ENCODE peak calls at places on chromosomes 12 and 14, in five cellular contexts. One of them, this sample, is unnamed.

GRCh38 chr14:65866906-65867305 is 454.4 kb downstream of the FUT8 start:
- DNase-seq in fibroblast of the conjunctiva: no peak
- DNase-seq in fibroblast of pulmonary artery: no peak
- DNase-seq in AG04450: no peak
- DNase-seq in stimulated activated CD4-positive, alpha-beta T cell treated with anti-CD3 and anti-CD28 coated beads, Interleukin-12 subunit alpha, Interleukin-12 subunit beta, amount 100 ng/mL, for 48 hours: no peak
- DNase-seq in this sample: no peak

GRCh38 chr12:101925352-101925751 is 48.0 kb downstream of the DRAM1 start:
- DNase-seq in fibroblast of pulmonary artery: peak; percentile 99
- DNase-seq in fibroblast of the conjunctiva: peak; percentile 83
- DNase-seq in stimulated activated CD4-positive, alpha-beta T cell treated with anti-CD3 and anti-CD28 coated beads, Interleukin-12 subunit alpha, Interleukin-12 subunit beta, amount 100 ng/mL, for 48 hours: no peak
- DNase-seq in AG04450: peak; percentile 97
- DNase-seq in this sample: no peak

GRCh38 chr12:45369065-45369464 is 153.2 kb downstream of the ANO6 start:
- DNase-seq in fibroblast of pulmonary artery: peak; percentile 61
- DNase-seq in AG04450: peak; percentile 23
- DNase-seq in stimulated activated CD4-positive, alpha-beta T cell treated with anti-CD3 and anti-CD28 coated beads, Interleukin-12 subunit alpha, Interleukin-12 subunit beta, amount 100 ng/mL, for 48 hours: no peak
- DNase-seq in fibroblast of the conjunctiva: peak; percentile 70
- DNase-seq in this sample: no peak

GRCh38 chr12:48349471-48349870 is 1.2 kb downstream of the ZNF641 start:
- DNase-seq in AG04450: no peak
- DNase-seq in fibroblast of pulmonary artery: peak; percentile 57
- DNase-seq in fibroblast of the conjunctiva: peak; percentile 8
- DNase-seq in stimulated activated CD4-positive, alpha-beta T cell treated with anti-CD3 and anti-CD28 coated beads, Interleukin-12 subunit alpha, Interleukin-12 subunit beta, amount 100 ng/mL, for 48 hours: no peak
- DNase-seq in this sample: no peak

GRCh38 chr12:119673634-119674033 is 5.7 kb downstream of the PRKAB1 start:
- DNase-seq in AG04450: no peak
- DNase-seq in fibroblast of the conjunctiva: no peak
- DNase-seq in stimulated activated CD4-positive, alpha-beta T cell treated with anti-CD3 and anti-CD28 coated beads, Interleukin-12 subunit alpha, Interleukin-12 subunit beta, amount 100 ng/mL, for 48 hours: no peak
- DNase-seq in fibroblast of pulmonary artery: no peak
- DNase-seq in this sample: no peak

GRCh38 chr12:122909442-122910288 is 13.7 kb upstream of the VPS37B start:
- DNase-seq in fibroblast of pulmonary artery: no peak
- DNase-seq in stimulated activated CD4-positive, alpha-beta T cell treated with anti-CD3 and anti-CD28 coated beads, Interleukin-12 subunit alpha, Interleukin-12 subunit beta, amount 100 ng/mL, for 48 hours: no peak
- DNase-seq in fibroblast of the conjunctiva: no peak
- DNase-seq in AG04450: no peak
- DNase-seq in this sample: no peak

GRCh38 chr12:95633049-95633545 is 81.8 kb upstream of the USP44 start:
- DNase-seq in stimulated activated CD4-positive, alpha-beta T cell treated with anti-CD3 and anti-CD28 coated beads, Interleukin-12 subunit alpha, Interleukin-12 subunit beta, amount 100 ng/mL, for 48 hours: no peak
- DNase-seq in fibroblast of the conjunctiva: peak; percentile 38
- DNase-seq in AG04450: no peak
- DNase-seq in fibroblast of pulmonary artery: peak; percentile 77
- DNase-seq in this sample: no peak

GRCh38 chr14:50318031-50318626 is 6.0 kb downstream of the DMAC2L start:
- DNase-seq in stimulated activated CD4-positive, alpha-beta T cell treated with anti-CD3 and anti-CD28 coated beads, Interleukin-12 subunit alpha, Interleukin-12 subunit beta, amount 100 ng/mL, for 48 hours: no peak
- DNase-seq in AG04450: no peak
- DNase-seq in fibroblast of pulmonary artery: peak; percentile 74
- DNase-seq in fibroblast of the conjunctiva: peak; percentile 47
- DNase-seq in this sample: no peak

GRCh38 chr14:104445086-104445485 is 134.5 kb upstream of the C14orf180 start:
- DNase-seq in AG04450: no peak
- DNase-seq in stimulated activated CD4-positive, alpha-beta T cell treated with anti-CD3 and anti-CD28 coated beads, Interleukin-12 subunit alpha, Interleukin-12 subunit beta, amount 100 ng/mL, for 48 hours: no peak
- DNase-seq in fibroblast of the conjunctiva: no peak
- DNase-seq in fibroblast of pulmonary artery: no peak
- DNase-seq in this sample: no peak

GRCh38 chr14:45198551-45198950 is 54.5 kb downstream of the MIS18BP1 start:
- DNase-seq in AG04450: no peak
- DNase-seq in fibroblast of pulmonary artery: peak; percentile 72
- DNase-seq in fibroblast of the conjunctiva: no peak
- DNase-seq in stimulated activated CD4-positive, alpha-beta T cell treated with anti-CD3 and anti-CD28 coated beads, Interleukin-12 subunit alpha, Interleukin-12 subunit beta, amount 100 ng/mL, for 48 hours: no peak
- DNase-seq in this sample: no peak

GRCh38 chr12:53558631-53559030 is 51.3 kb upstream of the NPFF start:
- DNase-seq in AG04450: no peak
- DNase-seq in fibroblast of pulmonary artery: no peak
- DNase-seq in fibroblast of the conjunctiva: no peak
- DNase-seq in stimulated activated CD4-positive, alpha-beta T cell treated with anti-CD3 and anti-CD28 coated beads, Interleukin-12 subunit alpha, Interleukin-12 subunit beta, amount 100 ng/mL, for 48 hours: no peak
- DNase-seq in this sample: no peak

GRCh38 chr12:89453579-89453978 is 71.0 kb downstream of the GALNT4 start:
- DNase-seq in fibroblast of pulmonary artery: peak; percentile 91
- DNase-seq in stimulated activated CD4-positive, alpha-beta T cell treated with anti-CD3 and anti-CD28 coated beads, Interleukin-12 subunit alpha, Interleukin-12 subunit beta, amount 100 ng/mL, for 48 hours: no peak
- DNase-seq in AG04450: peak; percentile 46
- DNase-seq in fibroblast of the conjunctiva: peak; percentile 63
- DNase-seq in this sample: no peak

This sample was measured in effector CD8-positive, alpha-beta T cell.